ENCODE peak calls at places on chromosomes 7 and 10, in nine cellular contexts. T is thoracic aorta, P is H9, N is tibial nerve, K is A549, F is WERI-Rb-1, W is HFFc6, Y is glutamatergic neuron, E is brain microvascular endothelial cell. R is an unnamed sample.

GRCh38 chr10:69570050-69570816 is 3.0 kb downstream of the NEUROG3 start:
- DNase-seq in T (no peak), P (peak; percentile 44), N (no peak), K (no peak), F (no peak), W (no peak), Y (no peak), E (no peak), R (no peak)

GRCh38 chr7:55117286-55117685 is 98.5 kb downstream of the EGFR start:
- DNase-seq in T (no peak), P (no peak), N (no peak), K (no peak), F (no peak), W (no peak), Y (no peak), E (no peak), R (no peak)

GRCh38 chr10:123724747-123725146 is 58.6 kb downstream of the GPR26 start:
- DNase-seq in T (no peak), P (no peak), N (no peak), K (no peak), F (no peak), W (no peak), Y (no peak), E (no peak), R (no peak)

GRCh38 chr10:6271663-6272062 is 68.9 kb downstream of the PFKFB3 start:
- DNase-seq in T (no peak), P (no peak), N (no peak), K (no peak), F (no peak), W (no peak), Y (no peak), E (no peak), R (no peak)

GRCh38 chr10:66678521-66678920 is 247.3 kb upstream of the LRRTM3 start:
- DNase-seq in T (no peak), P (no peak), N (no peak), K (no peak), F (no peak), W (peak; percentile 45), Y (no peak), E (no peak), R (peak; percentile 56)

GRCh38 chr7:159067870-159068787 is 76.5 kb downstream of the VIPR2 start:
- DNase-seq in T (no peak), P (no peak), N (peak; percentile 38), K (no peak), F (no peak), W (no peak), Y (no peak), E (peak; percentile 40), R (no peak)

GRCh38 chr10:63430091-63430998 is 35.4 kb downstream of the JMJD1C start:
- DNase-seq in T (no peak), P (no peak), N (no peak), K (no peak), F (no peak), W (peak; percentile 88), Y (no peak), E (peak; percentile 76), R (peak; percentile 63)

GRCh38 chr7:155676052-155676451 is 31.6 kb downstream of the RBM33 start:
- DNase-seq in T (no peak), P (no peak), N (no peak), K (no peak), F (no peak), W (no peak), Y (no peak), E (no peak), R (no peak)

GRCh38 chr10:84429926-84430520 is 101.6 kb downstream of the CCSER2 start:
- DNase-seq in T (no peak), P (peak; percentile 88), N (peak; percentile 38), K (peak; percentile 19), F (peak; percentile 82), W (peak; percentile 25), Y (peak; percentile 79), E (peak; percentile 45), R (no peak)

GRCh38 chr7:85595639-85596268 is 408.9 kb upstream of the SEMA3D start:
- DNase-seq in T (no peak), P (no peak), N (no peak), K (no peak), F (no peak), W (peak; percentile 20), Y (no peak), E (no peak), R (peak; percentile 56)

GRCh38 chr10:28681928-28682750 is 4.8 kb downstream of the BAMBI start:
- DNase-seq in T (no peak), P (no peak), N (no peak), K (no peak), F (no peak), W (no peak), Y (no peak), E (no peak), R (no peak)

GRCh38 chr10:28678687-28679457 is 1.6 kb downstream of the BAMBI start:
- DNase-seq in T (no peak), P (no peak), N (no peak), K (no peak), F (no peak), W (no peak), Y (no peak), E (no peak), R (no peak)

GRCh38 chr10:28681345-28681763 is 4.0 kb downstream of the BAMBI start:
- DNase-seq in T (peak; percentile 24), P (no peak), N (no peak), K (no peak), F (no peak), W (no peak), Y (no peak), E (no peak), R (no peak)

GRCh38 chr10:28677889-28678686 is 767 bp downstream of the BAMBI start:
- DNase-seq in T (no peak), P (peak; percentile 42), N (no peak), K (no peak), F (peak; percentile 9), W (no peak), Y (peak; percentile 53), E (no peak), R (peak; percentile 40)

DNA sequence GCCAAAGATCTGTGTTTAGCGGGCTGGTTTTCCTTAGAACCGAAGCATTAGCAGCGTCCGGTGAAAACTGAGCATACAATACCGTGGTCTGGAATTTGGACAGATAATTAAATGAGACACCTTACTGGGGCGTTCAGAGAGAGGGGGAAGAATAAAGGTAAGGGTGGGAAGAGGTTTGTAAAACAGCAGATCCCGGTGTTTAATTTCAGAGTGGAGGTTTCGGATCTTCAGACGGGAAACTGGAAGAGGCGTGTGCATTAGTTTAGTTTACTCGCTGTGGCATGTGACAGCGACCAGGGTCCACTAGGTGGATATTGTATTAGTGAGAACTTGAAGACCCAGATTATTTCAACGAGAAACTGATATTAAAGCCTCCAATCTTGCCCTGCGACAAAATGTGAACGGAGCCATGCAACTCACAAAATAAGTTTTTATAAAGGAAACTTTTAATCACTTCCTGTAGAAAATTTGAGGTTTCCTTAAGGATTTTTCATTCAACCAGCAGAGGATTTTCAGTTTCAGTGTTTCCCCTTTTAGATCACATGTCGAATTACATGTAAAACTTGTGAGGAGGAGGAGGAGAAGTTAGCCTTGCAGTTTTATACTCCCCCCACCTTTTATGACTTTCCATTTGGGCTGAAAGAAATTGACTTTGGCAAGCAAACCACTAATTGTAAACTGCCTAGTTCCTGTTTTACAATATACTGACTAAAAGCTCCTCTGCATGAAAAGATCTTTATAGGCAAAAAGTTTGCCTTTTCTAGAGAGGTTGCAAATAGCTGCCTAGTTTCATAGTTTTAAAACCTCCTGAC is 2.8 kb downstream of the BAMBI start:
- DNase-seq in T (no peak), P (no peak), N (no peak), K (no peak), F (no peak), W (no peak), Y (no peak), E (no peak), R (no peak)
- TF ChIP-seq CTCF in T (peak; percentile 55), P (peak; percentile 52), N (no peak), K (peak; percentile 31), F (no peak), W (peak; percentile 19), Y (peak; percentile 41), E (peak; percentile 59), R (no peak)

DNA sequence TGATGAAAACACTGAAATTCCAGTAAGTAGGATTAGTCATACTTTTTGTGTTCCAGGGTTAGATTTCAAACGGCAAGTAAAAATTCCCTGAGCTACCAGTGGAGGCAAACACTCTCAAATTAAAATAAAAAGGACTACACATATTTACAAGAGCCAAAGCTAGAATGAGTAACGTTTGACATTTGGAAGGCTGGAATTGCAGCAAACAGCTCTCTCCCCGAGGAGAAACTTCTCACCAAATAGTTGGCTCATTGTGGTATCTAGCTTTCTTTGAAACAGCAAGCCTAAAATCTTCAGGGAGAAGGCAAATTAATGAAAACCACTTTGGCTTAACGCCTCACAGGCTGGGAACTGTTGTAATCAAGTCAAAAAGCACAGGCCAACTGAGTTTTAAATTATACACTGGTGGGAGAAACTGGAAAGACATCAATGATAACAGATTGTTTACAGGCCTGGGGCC is 288.3 kb downstream of the SNX13 start:
- DNase-seq in T (no peak), P (no peak), N (peak; percentile 68), K (no peak), F (no peak), W (peak; percentile 87), Y (no peak), E (peak; percentile 63), R (peak; percentile 80)
- TF ChIP-seq CTCF in T (peak; percentile 62), P (no peak), N (peak; percentile 29), K (peak; percentile 4), F (no peak), W (peak; percentile 70), Y (no peak), E (peak; percentile 47), R (peak; percentile 23)

DNA sequence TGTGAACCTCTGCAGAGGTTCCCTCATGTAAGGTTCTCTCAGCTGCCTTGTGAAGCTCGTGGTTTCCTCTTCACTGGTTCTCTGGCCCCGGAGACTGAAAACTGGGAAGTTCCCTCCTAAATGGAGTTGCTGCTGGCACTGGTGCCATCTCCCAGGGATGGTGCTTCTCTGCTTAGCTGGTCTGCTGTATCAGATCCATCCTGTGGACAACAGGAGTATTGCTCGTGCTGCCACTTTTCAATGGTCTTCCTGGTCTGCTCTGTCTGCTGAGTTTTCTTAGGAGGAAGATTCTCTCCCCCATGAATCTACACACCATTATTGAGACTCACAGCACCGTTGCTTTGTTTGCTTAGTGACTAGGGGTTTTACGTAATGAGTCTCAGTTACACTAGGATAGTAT is 247.8 kb downstream of the OTUD1 start:
- DNase-seq in T (no peak), P (no peak), N (no peak), K (no peak), F (no peak), W (no peak), Y (no peak), E (no peak), R (no peak)
- TF ChIP-seq CTCF in T (no peak), P (peak; percentile 23), N (no peak), K (no peak), F (no peak), W (no peak), Y (no peak), E (no peak), R (no peak)

DNA sequence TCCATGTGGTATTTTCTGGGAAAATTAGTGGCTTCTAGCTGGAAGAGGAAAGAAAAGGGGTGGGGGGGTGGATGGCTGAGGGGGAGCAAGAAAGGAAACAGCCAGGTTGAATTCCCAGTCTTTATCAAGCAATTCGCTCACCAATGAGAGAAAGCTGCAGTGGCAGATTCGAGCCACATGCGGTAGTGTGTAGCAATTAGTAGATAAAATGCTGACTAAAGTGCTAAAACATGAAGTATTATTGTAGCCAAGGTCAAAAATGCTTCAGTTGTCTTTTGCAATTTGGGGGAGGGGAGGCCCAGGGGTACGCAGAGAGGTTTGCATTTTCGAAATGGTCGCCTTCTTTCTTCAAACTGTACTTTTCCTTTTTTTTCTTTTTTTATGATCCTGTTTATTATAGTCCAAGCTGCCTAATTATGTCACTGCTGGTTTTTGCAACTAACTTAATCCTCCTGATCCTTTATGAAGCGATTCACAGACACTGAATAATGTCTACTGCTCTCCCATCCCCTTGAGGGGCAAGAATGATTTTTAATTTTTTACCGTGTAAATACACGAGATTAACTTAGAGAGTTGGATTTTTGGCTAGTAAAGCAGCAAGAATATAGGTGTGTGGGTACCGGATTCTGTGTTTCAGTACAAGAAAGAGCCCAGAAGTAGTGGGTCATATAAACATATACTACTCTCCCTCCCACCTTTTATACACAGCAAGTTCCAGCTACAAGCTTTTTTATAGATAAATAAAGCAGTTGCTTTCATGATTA is 3.6 kb upstream of the ARID5B start:
- DNase-seq in T (no peak), P (peak; percentile 49), N (peak; percentile 48), K (peak; percentile 40), F (peak; percentile 6), W (peak; percentile 52), Y (no peak), E (peak; percentile 53), R (peak; percentile 77)
- TF ChIP-seq CTCF in T (peak; percentile 55), P (peak; percentile 36), N (peak; percentile 42), K (no peak), F (no peak), W (peak; percentile 56), Y (no peak), E (peak; percentile 60), R (peak; percentile 16)